ENCODE peak calls at places on chromosomes 12 and 14, in ten cellular contexts. One of them, this sample, is unnamed.

GRCh38 chr14:100341301-100342031 is 18.3 kb downstream of the SLC25A47 start:
- DNase-seq in heart left ventricle: peak; percentile 43
- DNase-seq in activated T-cell treated with anti-CD3 and anti-CD28 coated beads for 24 hours: no peak
- DNase-seq in SW480: peak; percentile 57
- DNase-seq in left cardiac atrium: peak; percentile 49
- DNase-seq in cardiac muscle cell: no peak
- DNase-seq in foreskin melanocyte: peak; percentile 92
- DNase-seq in cerebellum: no peak
- DNase-seq in GM13977: peak; percentile 79
- DNase-seq in adrenal gland: peak; percentile 80
- DNase-seq in this sample: peak; percentile 86

GRCh38 chr14:34465069-34465859 is 3.2 kb upstream of the SPTSSA start:
- DNase-seq in cerebellum: no peak
- DNase-seq in left cardiac atrium: no peak
- DNase-seq in activated T-cell treated with anti-CD3 and anti-CD28 coated beads for 24 hours: no peak
- DNase-seq in heart left ventricle: no peak
- DNase-seq in GM13977: no peak
- DNase-seq in SW480: peak; percentile 11
- DNase-seq in foreskin melanocyte: peak; percentile 72
- DNase-seq in cardiac muscle cell: no peak
- DNase-seq in adrenal gland: no peak
- DNase-seq in this sample: peak; percentile 24

GRCh38 chr12:53160000-53160399 is 20.5 kb upstream of the ZNF740 start:
- DNase-seq in heart left ventricle: no peak
- DNase-seq in adrenal gland: no peak
- DNase-seq in foreskin melanocyte: no peak
- DNase-seq in GM13977: no peak
- DNase-seq in left cardiac atrium: no peak
- DNase-seq in SW480: no peak
- DNase-seq in cardiac muscle cell: no peak
- DNase-seq in cerebellum: no peak
- DNase-seq in activated T-cell treated with anti-CD3 and anti-CD28 coated beads for 24 hours: no peak
- DNase-seq in this sample: no peak

GRCh38 chr14:69069020-69069421 is 83.9 kb downstream of the DCAF5 start:
- DNase-seq in activated T-cell treated with anti-CD3 and anti-CD28 coated beads for 24 hours: no peak
- DNase-seq in adrenal gland: no peak
- DNase-seq in SW480: no peak
- DNase-seq in cardiac muscle cell: no peak
- DNase-seq in heart left ventricle: no peak
- DNase-seq in foreskin melanocyte: no peak
- DNase-seq in cerebellum: no peak
- DNase-seq in GM13977: no peak
- DNase-seq in left cardiac atrium: no peak
- DNase-seq in this sample: no peak

GRCh38 chr12:9960613-9961012 is 10.6 kb upstream of the CLEC12A start:
- DNase-seq in cerebellum: no peak
- DNase-seq in cardiac muscle cell: no peak
- DNase-seq in SW480: no peak
- DNase-seq in GM13977: no peak
- DNase-seq in heart left ventricle: no peak
- DNase-seq in activated T-cell treated with anti-CD3 and anti-CD28 coated beads for 24 hours: no peak
- DNase-seq in foreskin melanocyte: no peak
- DNase-seq in adrenal gland: no peak
- DNase-seq in left cardiac atrium: no peak
- DNase-seq in this sample: no peak

GRCh38 chr12:115375188-115375991 is 691.4 kb upstream of the TBX3 start:
- DNase-seq in SW480: peak; percentile 64
- DNase-seq in foreskin melanocyte: peak; percentile 82
- DNase-seq in GM13977: peak; percentile 63
- DNase-seq in cardiac muscle cell: no peak
- DNase-seq in left cardiac atrium: no peak
- DNase-seq in adrenal gland: no peak
- DNase-seq in heart left ventricle: no peak
- DNase-seq in activated T-cell treated with anti-CD3 and anti-CD28 coated beads for 24 hours: no peak
- DNase-seq in cerebellum: no peak
- DNase-seq in this sample: peak; percentile 19

GRCh38 chr14:104897286-104898194 is 27.1 kb upstream of the PLD4 start:
- DNase-seq in left cardiac atrium: no peak
- DNase-seq in heart left ventricle: no peak
- DNase-seq in activated T-cell treated with anti-CD3 and anti-CD28 coated beads for 24 hours: no peak
- DNase-seq in cardiac muscle cell: no peak
- DNase-seq in SW480: no peak
- DNase-seq in adrenal gland: peak; percentile 7
- DNase-seq in foreskin melanocyte: no peak
- DNase-seq in GM13977: peak; percentile 18
- DNase-seq in cerebellum: no peak
- DNase-seq in this sample: no peak

GRCh38 chr12:77957034-77957433 is 126.3 kb downstream of the NAV3 start:
- DNase-seq in heart left ventricle: no peak
- DNase-seq in cerebellum: no peak
- DNase-seq in GM13977: no peak
- DNase-seq in SW480: no peak
- DNase-seq in adrenal gland: no peak
- DNase-seq in left cardiac atrium: no peak
- DNase-seq in activated T-cell treated with anti-CD3 and anti-CD28 coated beads for 24 hours: no peak
- DNase-seq in cardiac muscle cell: no peak
- DNase-seq in foreskin melanocyte: no peak
- DNase-seq in this sample: no peak

GRCh38 chr12:79420146-79420618 is 270.6 kb downstream of the PAWR start:
- DNase-seq in cardiac muscle cell: peak; percentile 64
- DNase-seq in GM13977: no peak
- DNase-seq in activated T-cell treated with anti-CD3 and anti-CD28 coated beads for 24 hours: no peak
- DNase-seq in adrenal gland: peak; percentile 17
- DNase-seq in foreskin melanocyte: no peak
- DNase-seq in cerebellum: no peak
- DNase-seq in left cardiac atrium: no peak
- DNase-seq in SW480: peak; percentile 53
- DNase-seq in heart left ventricle: no peak
- DNase-seq in this sample: peak; percentile 65

GRCh38 chr14:85273099-85273677 is 256.8 kb upstream of the FLRT2 start:
- DNase-seq in heart left ventricle: no peak
- DNase-seq in cerebellum: no peak
- DNase-seq in GM13977: no peak
- DNase-seq in adrenal gland: no peak
- DNase-seq in foreskin melanocyte: peak; percentile 88
- DNase-seq in activated T-cell treated with anti-CD3 and anti-CD28 coated beads for 24 hours: no peak
- DNase-seq in cardiac muscle cell: no peak
- DNase-seq in SW480: no peak
- DNase-seq in left cardiac atrium: no peak
- DNase-seq in this sample: peak; percentile 72

GRCh38 chr12:100824476-100824875 is 29.9 kb downstream of the ANO4 start:
- DNase-seq in activated T-cell treated with anti-CD3 and anti-CD28 coated beads for 24 hours: no peak
- DNase-seq in GM13977: no peak
- DNase-seq in cerebellum: no peak
- DNase-seq in adrenal gland: no peak
- DNase-seq in SW480: no peak
- DNase-seq in heart left ventricle: no peak
- DNase-seq in foreskin melanocyte: no peak
- DNase-seq in left cardiac atrium: no peak
- DNase-seq in cardiac muscle cell: no peak
- DNase-seq in this sample: no peak

GRCh38 chr14:68458840-68459469 is 333.9 kb downstream of the ZFP36L1 start:
- DNase-seq in adrenal gland: peak; percentile 62
- DNase-seq in SW480: no peak
- DNase-seq in foreskin melanocyte: no peak
- DNase-seq in heart left ventricle: peak; percentile 65
- DNase-seq in activated T-cell treated with anti-CD3 and anti-CD28 coated beads for 24 hours: no peak
- DNase-seq in cardiac muscle cell: no peak
- DNase-seq in left cardiac atrium: peak; percentile 53
- DNase-seq in GM13977: no peak
- DNase-seq in cerebellum: peak; percentile 3
- DNase-seq in this sample: no peak

GRCh38 chr14:61146896-61147295 is 134.2 kb downstream of the TMEM30B start:
- DNase-seq in cardiac muscle cell: no peak
- DNase-seq in adrenal gland: no peak
- DNase-seq in left cardiac atrium: no peak
- DNase-seq in SW480: no peak
- DNase-seq in heart left ventricle: no peak
- DNase-seq in cerebellum: no peak
- DNase-seq in GM13977: no peak
- DNase-seq in foreskin melanocyte: no peak
- DNase-seq in activated T-cell treated with anti-CD3 and anti-CD28 coated beads for 24 hours: no peak
- DNase-seq in this sample: no peak

GRCh38 chr14:101109981-101110728 is 206.6 kb upstream of the RTL1 start:
- DNase-seq in GM13977: no peak
- DNase-seq in adrenal gland: no peak
- DNase-seq in activated T-cell treated with anti-CD3 and anti-CD28 coated beads for 24 hours: no peak
- DNase-seq in heart left ventricle: no peak
- DNase-seq in cerebellum: no peak
- DNase-seq in SW480: no peak
- DNase-seq in left cardiac atrium: no peak
- DNase-seq in foreskin melanocyte: no peak
- DNase-seq in cardiac muscle cell: no peak
- DNase-seq in this sample: no peak

GRCh38 chr14:86541969-86542368 is 1012.0 kb downstream of the FLRT2 start:
- DNase-seq in GM13977: no peak
- DNase-seq in cerebellum: no peak
- DNase-seq in SW480: no peak
- DNase-seq in left cardiac atrium: no peak
- DNase-seq in cardiac muscle cell: peak; percentile 59
- DNase-seq in activated T-cell treated with anti-CD3 and anti-CD28 coated beads for 24 hours: no peak
- DNase-seq in foreskin melanocyte: no peak
- DNase-seq in adrenal gland: no peak
- DNase-seq in heart left ventricle: no peak
- DNase-seq in this sample: peak; percentile 42

GRCh38 chr14:102560436-102561261 is 31.8 kb upstream of the RCOR1 start:
- DNase-seq in GM13977: no peak
- DNase-seq in adrenal gland: no peak
- DNase-seq in heart left ventricle: no peak
- DNase-seq in cardiac muscle cell: no peak
- DNase-seq in foreskin melanocyte: no peak
- DNase-seq in activated T-cell treated with anti-CD3 and anti-CD28 coated beads for 24 hours: no peak
- DNase-seq in left cardiac atrium: no peak
- DNase-seq in SW480: no peak
- DNase-seq in cerebellum: no peak
- DNase-seq in this sample: no peak

GRCh38 chr12:24042651-24043050 is 93.2 kb upstream of the SOX5 start:
- DNase-seq in adrenal gland: no peak
- DNase-seq in SW480: no peak
- DNase-seq in foreskin melanocyte: peak; percentile 68
- DNase-seq in cardiac muscle cell: no peak
- DNase-seq in activated T-cell treated with anti-CD3 and anti-CD28 coated beads for 24 hours: no peak
- DNase-seq in GM13977: no peak
- DNase-seq in cerebellum: no peak
- DNase-seq in left cardiac atrium: no peak
- DNase-seq in heart left ventricle: no peak
- DNase-seq in this sample: peak; percentile 28

GRCh38 chr12:19131020-19131431 is 1.5 kb downstream of the PLEKHA5 start:
- DNase-seq in SW480: peak; percentile 66
- DNase-seq in cardiac muscle cell: peak; percentile 69
- DNase-seq in activated T-cell treated with anti-CD3 and anti-CD28 coated beads for 24 hours: no peak
- DNase-seq in left cardiac atrium: no peak
- DNase-seq in foreskin melanocyte: no peak
- DNase-seq in cerebellum: peak; percentile 26
- DNase-seq in heart left ventricle: peak; percentile 25
- DNase-seq in adrenal gland: peak; percentile 32
- DNase-seq in GM13977: no peak
- DNase-seq in this sample: peak; percentile 23

GRCh38 chr14:89408907-89409675 is 7.9 kb downstream of the FOXN3 start:
- DNase-seq in left cardiac atrium: no peak
- DNase-seq in cerebellum: no peak
- DNase-seq in SW480: no peak
- DNase-seq in GM13977: no peak
- DNase-seq in foreskin melanocyte: no peak
- DNase-seq in heart left ventricle: no peak
- DNase-seq in adrenal gland: peak; percentile 51
- DNase-seq in cardiac muscle cell: no peak
- DNase-seq in activated T-cell treated with anti-CD3 and anti-CD28 coated beads for 24 hours: no peak
- DNase-seq in this sample: no peak

GRCh38 chr12:24902521-24903304 is 46.2 kb downstream of the BCAT1 start:
- DNase-seq in SW480: no peak
- DNase-seq in left cardiac atrium: no peak
- DNase-seq in heart left ventricle: peak; percentile 10
- DNase-seq in cerebellum: no peak
- DNase-seq in GM13977: peak; percentile 60
- DNase-seq in activated T-cell treated with anti-CD3 and anti-CD28 coated beads for 24 hours: no peak
- DNase-seq in cardiac muscle cell: peak; percentile 45
- DNase-seq in foreskin melanocyte: peak; percentile 26
- DNase-seq in adrenal gland: peak; percentile 13
- DNase-seq in this sample: no peak

This sample was measured in SK-MEL-5.